ENCODE peak calls at places on chromosomes 6 and 20, in six cellular contexts. J is left ventricle myocardium inferior, V is WTC11, N is AG09309, D is heart left ventricle, W is Peyer's patch. R is an unnamed sample.

GRCh38 chr20:34691838-34692237 is 12.3 kb upstream of the TP53INP2 start:
- DNase-seq in D (no peak), J (no peak), W (no peak), N (no peak), V (no peak), R (no peak)

GRCh38 chr20:54633374-54633773 is 158.0 kb downstream of the DOK5 start:
- DNase-seq in D (no peak), W (no peak), J (no peak), V (no peak), N (no peak), R (no peak)

GRCh38 chr6:6717953-6718352 is 129.4 kb downstream of the LY86 start:
- DNase-seq in N (no peak), J (no peak), V (no peak), W (no peak), D (peak), R (peak)

GRCh38 chr20:36745234-36745926 is 510 bp downstream of the NDRG3 start:
- DNase-seq in J (peak), N (no peak), W (peak), D (peak), V (no peak), R (no peak)

GRCh38 chr6:524803-525202 is 132.1 kb downstream of the HUS1B start:
- DNase-seq in N (no peak), V (peak), J (no peak), W (peak), D (no peak), R (no peak)

GRCh38 chr6:28542440-28543293 is 17.0 kb downstream of the GPX5 start:
- DNase-seq in V (peak), J (no peak), N (peak), D (no peak), W (no peak), R (no peak)

GRCh38 chr6:139296927-139297326 is 5.1 kb upstream of the TXLNB start:
- DNase-seq in V (no peak), D (no peak), N (no peak), W (no peak), J (no peak), R (no peak)

GRCh38 chr6:158270389-158271127 is 41.7 kb upstream of the TULP4 start:
- DNase-seq in D (no peak), V (no peak), J (no peak), W (no peak), N (no peak), R (no peak)

GRCh38 chr6:53805725-53806124 is 10.9 kb downstream of the LRRC1 start:
- DNase-seq in N (no peak), D (no peak), J (no peak), W (no peak), V (no peak), R (no peak)

GRCh38 chr20:32190608-32191415 is 16.7 kb downstream of the PLAGL2 start:
- DNase-seq in J (no peak), W (no peak), N (no peak), D (no peak), V (no peak), R (no peak)

GRCh38 chr6:110348956-110349565 is 9.1 kb downstream of the METTL24 start:
- DNase-seq in V (no peak), W (no peak), D (no peak), J (no peak), N (no peak), R (no peak)

GRCh38 chr20:15482525-15482924 is 1090.7 kb downstream of the KIF16B start:
- DNase-seq in W (no peak), V (no peak), D (no peak), N (no peak), J (no peak), R (no peak)

GRCh38 chr20:33393609-33394008 is 7.7 kb downstream of the CDK5RAP1 start:
- DNase-seq in W (no peak), D (no peak), J (no peak), V (no peak), N (no peak), R (no peak)

GRCh38 chr6:15893556-15894253 is 230.9 kb upstream of the DTNBP1 start:
- DNase-seq in J (no peak), N (no peak), W (no peak), D (no peak), V (no peak), R (no peak)

GRCh38 chr20:48350291-48350988 is 477.4 kb downstream of the PREX1 start:
- DNase-seq in D (no peak), V (peak), W (no peak), J (no peak), N (no peak), R (no peak)

GRCh38 chr6:112216699-112217551 is 37.4 kb downstream of the LAMA4 start:
- DNase-seq in W (no peak), V (no peak), D (no peak), J (no peak), N (peak), R (no peak)

GRCh38 chr20:325889-326644 is 715 bp downstream of the SOX12 start:
- DNase-seq in N (no peak), V (peak), W (peak), J (peak), D (peak), R (no peak)

GRCh38 chr20:49325981-49326380 is 48.1 kb upstream of the ZNFX1 start:
- DNase-seq in J (no peak), W (no peak), N (no peak), V (no peak), D (no peak), R (no peak)

GRCh38 chr20:38789503-38790209 is 15.8 kb upstream of the PPP1R16B start:
- DNase-seq in J (no peak), D (no peak), W (no peak), V (no peak), N (peak), R (no peak)

GRCh38 chr6:21281366-21281765 is 312.2 kb upstream of the SOX4 start:
- DNase-seq in N (no peak), D (no peak), W (no peak), J (no peak), V (no peak), R (no peak)

GRCh38 chr20:54429364-54429763 is 46.0 kb upstream of the DOK5 start:
- DNase-seq in V (no peak), N (no peak), J (no peak), W (no peak), D (no peak), R (no peak)

GRCh38 chr6:139776051-139776450 is 401.6 kb upstream of the CITED2 start:
- DNase-seq in D (no peak), W (no peak), N (no peak), V (no peak), J (no peak), R (no peak)

GRCh38 chr20:49545572-49545971 is 22.4 kb downstream of the PTGIS start:
- DNase-seq in D (no peak), J (no peak), N (no peak), W (no peak), V (no peak), R (no peak)

GRCh38 chr20:32227744-32228688 is 20.3 kb downstream of the POFUT1 start:
- DNase-seq in W (no peak), J (peak), D (peak), N (peak), V (no peak), R (no peak)

GRCh38 chr6:88725111-88725711 is 238.2 kb downstream of the RNGTT start:
- DNase-seq in N (peak), V (peak), W (no peak), J (peak), D (peak), R (no peak)
- TF ChIP-seq CTCF in N (peak), V (peak), W (no peak), J (peak), D (peak), R (no peak)

GRCh38 chr6:151005896-151006632 is 140.6 kb downstream of the MTHFD1L start:
- DNase-seq in D (no peak), N (no peak), W (no peak), J (no peak), V (no peak), R (no peak)
- TF ChIP-seq CTCF in D (no peak), N (no peak), W (no peak), J (no peak), V (no peak), R (no peak)

GRCh38 chr6:87281426-87281825 is 41.0 kb upstream of the SMIM8 start:
- DNase-seq in V (no peak), J (no peak), W (no peak), N (no peak), D (no peak), R (no peak)

GRCh38 chr6:87274660-87275273 is 47.6 kb upstream of the SMIM8 start:
- DNase-seq in D (no peak), W (no peak), J (no peak), V (no peak), N (peak), R (no peak)

GRCh38 chr6:87276624-87277023 is 45.8 kb upstream of the SMIM8 start:
- DNase-seq in W (no peak), D (no peak), J (no peak), N (no peak), V (no peak), R (no peak)

GRCh38 chr6:87279051-87279595 is 43.3 kb upstream of the SMIM8 start:
- DNase-seq in J (no peak), W (no peak), N (no peak), D (no peak), V (no peak), R (no peak)

DNA sequence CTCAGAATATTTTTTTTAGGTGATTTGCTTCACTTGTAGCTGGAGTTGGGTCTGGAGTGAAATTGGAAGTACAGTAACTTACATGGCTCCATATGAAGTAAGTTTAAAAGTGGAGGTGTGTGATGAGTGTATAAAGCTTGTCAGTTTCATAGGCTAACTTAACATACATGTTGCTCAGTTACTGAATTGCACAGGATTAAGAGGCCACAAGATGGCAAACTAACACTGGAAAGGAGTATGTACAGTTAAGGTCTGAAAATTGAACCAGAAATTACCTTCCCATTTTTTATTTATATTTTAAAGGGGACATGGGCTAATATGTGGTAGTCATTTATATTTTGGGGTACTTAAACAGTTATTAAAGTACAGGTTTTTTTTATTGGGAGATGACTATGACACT is 45.3 kb upstream of the SMIM8 start:
- DNase-seq in V (no peak), D (no peak), W (no peak), N (no peak), J (no peak), R (no peak)
- TF ChIP-seq CTCF in V (no peak), D (no peak), W (no peak), N (peak), J (peak), R (no peak)

GRCh38 chr6:106461084-106461483 is 100.6 kb downstream of the CRYBG1 start:
- DNase-seq in D (no peak), N (no peak), V (no peak), W (no peak), J (no peak), R (no peak)
- TF ChIP-seq CTCF in D (no peak), N (no peak), V (no peak), W (no peak), J (no peak), R (no peak)

DNA sequence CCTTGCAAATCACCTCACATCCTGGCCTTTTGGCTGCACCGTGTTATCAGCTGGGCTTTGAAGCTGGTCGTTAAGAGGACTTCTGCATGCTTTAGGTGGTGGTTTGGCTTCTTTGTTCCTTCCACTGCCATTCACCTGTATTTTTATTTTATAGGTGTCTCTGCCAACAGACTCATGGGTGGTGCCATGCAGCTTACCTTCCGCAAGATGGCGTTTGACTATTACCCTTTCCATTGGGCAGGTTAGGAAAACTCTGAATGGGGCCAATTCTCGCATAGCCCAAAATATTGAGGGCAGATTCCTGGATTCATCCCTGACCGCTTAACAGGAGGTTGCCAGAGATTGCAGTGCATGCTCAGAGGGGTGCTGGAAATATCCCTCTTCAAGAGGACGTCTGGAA is 32.4 kb downstream of the TAF11 start:
- DNase-seq in J (no peak), V (peak), N (no peak), D (no peak), W (no peak), R (no peak)
- TF ChIP-seq CTCF in J (no peak), V (peak), N (no peak), D (no peak), W (no peak), R (no peak)

GRCh38 chr6:137206562-137206961 is 12.6 kb downstream of the IFNGR1 start:
- DNase-seq in V (no peak), N (no peak), D (no peak), W (no peak), J (no peak), R (no peak)

GRCh38 chr6:137197684-137198645 is 21.2 kb downstream of the IFNGR1 start:
- DNase-seq in D (no peak), W (no peak), N (no peak), V (no peak), J (no peak), R (no peak)

GRCh38 chr6:137203256-137203655 is 15.9 kb downstream of the IFNGR1 start:
- DNase-seq in N (no peak), V (no peak), J (no peak), W (no peak), D (no peak), R (no peak)

GRCh38 chr6:137200288-137200687 is 18.9 kb downstream of the IFNGR1 start:
- DNase-seq in W (no peak), D (no peak), N (no peak), V (no peak), J (no peak), R (no peak)

GRCh38 chr6:137202078-137202477 is 17.1 kb downstream of the IFNGR1 start:
- DNase-seq in N (no peak), J (no peak), D (peak), V (no peak), W (peak), R (no peak)
- TF ChIP-seq CTCF in N (peak), J (peak), D (peak), V (no peak), W (peak), R (no peak)

GRCh38 chr6:144077881-144078280 is 17.5 kb downstream of the SF3B5 start:
- DNase-seq in D (no peak), N (no peak), J (no peak), W (no peak), V (no peak), R (no peak)

GRCh38 chr6:144075884-144076283 is 19.5 kb downstream of the SF3B5 start:
- DNase-seq in J (no peak), V (no peak), N (no peak), D (no peak), W (no peak), R (no peak)

GRCh38 chr6:144075187-144075586 is 20.2 kb downstream of the SF3B5 start:
- DNase-seq in N (no peak), V (no peak), W (no peak), J (no peak), D (no peak), R (no peak)
- TF ChIP-seq CTCF in N (no peak), V (no peak), W (no peak), J (no peak), D (no peak), R (no peak)

DNA sequence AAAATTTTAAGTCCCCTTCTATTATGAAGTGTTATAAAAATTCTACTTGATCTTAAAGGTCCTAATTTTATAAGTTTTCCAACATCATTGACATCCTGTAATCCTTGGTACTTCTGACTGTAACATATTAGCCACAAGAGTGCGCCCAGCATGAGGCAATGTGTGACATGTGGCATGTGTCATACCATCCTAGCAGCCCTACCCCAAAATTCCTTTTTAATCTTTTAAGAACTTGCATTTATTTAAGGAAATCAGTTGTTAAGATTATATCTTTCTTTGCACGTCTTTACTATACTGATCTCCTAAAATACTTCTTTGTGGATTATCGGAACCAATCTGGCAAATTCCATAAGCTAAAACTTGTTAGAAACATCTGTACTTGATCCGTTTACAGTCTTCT is 167.1 kb upstream of the SLC24A3 start:
- DNase-seq in V (no peak), N (no peak), W (no peak), J (no peak), D (no peak), R (no peak)
- TF ChIP-seq CTCF in V (no peak), N (no peak), W (peak), J (no peak), D (no peak), R (no peak)

GRCh38 chr6:74343804-74344203 is 647.8 kb downstream of the CD109 start:
- DNase-seq in V (no peak), D (no peak), J (no peak), W (no peak), N (no peak), R (no peak)
- TF ChIP-seq CTCF in V (no peak), D (no peak), J (no peak), W (no peak), N (peak), R (no peak)